ENCODE peak calls at places on chromosome 5, in nine cellular contexts. J is mucosa of descending colon; K is CD4-positive, CD25-positive, alpha-beta regulatory T cell; Y is transverse colon; P is AG10803; B is lung; C is adipocyte; M is CD8-positive, alpha-beta T cell; I is brain microvascular endothelial cell. Q is an unnamed sample.

GRCh38 chr5:113156271-113156878 is 179.8 kb downstream of the DCP2 start:
- DNase-seq in J (no peak), K (no peak), Y (no peak), P (no peak), B (no peak), C (no peak), M (no peak), I (no peak), Q (no peak)

GRCh38 chr5:68067353-68067752 is 148.2 kb upstream of the PIK3R1 start:
- DNase-seq in J (no peak), K (no peak), Y (no peak), P (peak; percentile 41), B (no peak), C (no peak), M (no peak), I (no peak), Q (no peak)

GRCh38 chr5:170565077-170565476 is 61.3 kb downstream of the KCNIP1 start:
- DNase-seq in J (no peak), K (no peak), Y (no peak), P (no peak), B (no peak), C (no peak), M (no peak), I (no peak), Q (no peak)

GRCh38 chr5:38783011-38783551 is 62.7 kb upstream of the OSMR start:
- DNase-seq in J (peak; percentile 9), K (no peak), Y (no peak), P (peak; percentile 99), B (no peak), C (peak; percentile 95), M (no peak), I (peak; percentile 93), Q (no peak)

GRCh38 chr5:137201876-137202275 is 297.2 kb downstream of the SPOCK1 start:
- DNase-seq in J (peak; percentile 1), K (no peak), Y (no peak), P (peak; percentile 92), B (no peak), C (peak; percentile 91), M (no peak), I (peak; percentile 14), Q (no peak)

GRCh38 chr5:112742424-112742823 is 4.7 kb downstream of the APC start:
- DNase-seq in J (no peak), K (no peak), Y (no peak), P (no peak), B (no peak), C (no peak), M (no peak), I (no peak), Q (no peak)

GRCh38 chr5:78636682-78637081 is 11.9 kb downstream of the LHFPL2 start:
- DNase-seq in J (no peak), K (no peak), Y (no peak), P (no peak), B (no peak), C (no peak), M (no peak), I (no peak), Q (no peak)

GRCh38 chr5:76927961-76928360 is 24.9 kb upstream of the CRHBP start:
- DNase-seq in J (no peak), K (no peak), Y (no peak), P (no peak), B (no peak), C (no peak), M (no peak), I (no peak), Q (no peak)

GRCh38 chr5:126600631-126601511 is at the start of gene PHAX:
- DNase-seq in J (peak; percentile 85), K (peak; percentile 85), Y (peak; percentile 86), P (peak; percentile 77), B (peak; percentile 71), C (peak; percentile 94), M (peak; percentile 62), I (peak; percentile 68), Q (peak; percentile 95)

GRCh38 chr5:126610616-126611015 is 9.9 kb downstream of the PHAX start:
- DNase-seq in J (no peak), K (no peak), Y (no peak), P (no peak), B (no peak), C (no peak), M (no peak), I (no peak), Q (no peak)

GRCh38 chr5:126603402-126603991 is 2.8 kb downstream of the PHAX start:
- DNase-seq in J (no peak), K (no peak), Y (no peak), P (no peak), B (no peak), C (no peak), M (no peak), I (no peak), Q (no peak)

GRCh38 chr5:126610163-126610562 is 9.4 kb downstream of the PHAX start:
- DNase-seq in J (no peak), K (no peak), Y (no peak), P (no peak), B (no peak), C (no peak), M (no peak), I (no peak), Q (no peak)

DNA sequence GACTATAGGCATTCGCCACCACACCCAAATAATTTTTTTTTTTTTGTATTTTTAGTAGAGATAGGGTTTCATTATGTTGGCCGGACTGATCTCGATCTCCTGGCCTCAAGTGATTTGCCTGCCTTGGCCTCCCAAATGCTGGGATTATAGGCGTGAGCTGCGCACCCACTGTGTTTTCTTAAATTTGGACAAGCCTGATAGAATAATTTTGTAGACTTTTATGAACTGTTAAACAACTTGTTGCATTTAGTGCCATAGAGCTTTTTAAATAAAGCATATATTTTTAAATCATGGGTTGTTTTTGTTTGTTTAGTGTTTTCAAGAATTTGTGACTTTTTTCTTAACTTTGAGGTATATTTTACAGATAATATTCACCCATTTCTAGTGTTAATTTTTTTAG is 4.8 kb downstream of the PHAX start:
- DNase-seq in J (no peak), K (no peak), Y (no peak), P (no peak), B (no peak), C (no peak), M (no peak), I (no peak), Q (no peak)
- H3K4me3 ChIP-seq in J (no peak overlapping the region), K (peak overlapping the region; percentile 44), Y (no peak overlapping the region), P (no peak overlapping the region), B (no peak overlapping the region), C (no peak overlapping the region), M (no peak overlapping the region), I (no peak overlapping the region), Q (no peak overlapping the region)

GRCh38 chr5:179818746-179819295 is 1.9 kb upstream of the SQSTM1 start:
- DNase-seq in J (peak; percentile 96), K (peak; percentile 91), Y (peak; percentile 97), P (peak; percentile 90), B (peak; percentile 95), C (peak; percentile 97), M (peak; percentile 85), I (peak; percentile 89), Q (peak; percentile 98)

GRCh38 chr5:179815491-179816249 is 5.0 kb upstream of the SQSTM1 start:
- DNase-seq in J (peak; percentile 4), K (no peak), Y (no peak), P (no peak), B (no peak), C (no peak), M (no peak), I (no peak), Q (no peak)

GRCh38 chr5:179814090-179814489 is 6.6 kb upstream of the SQSTM1 start:
- DNase-seq in J (no peak), K (no peak), Y (no peak), P (no peak), B (no peak), C (no peak), M (no peak), I (no peak), Q (no peak)

GRCh38 chr5:179817071-179817840 is 3.4 kb upstream of the SQSTM1 start:
- DNase-seq in J (no peak), K (no peak), Y (no peak), P (no peak), B (no peak), C (no peak), M (no peak), I (no peak), Q (peak; percentile 89)

GRCh38 chr5:179816401-179817070 is 4.2 kb upstream of the SQSTM1 start:
- DNase-seq in J (peak; percentile 21), K (no peak), Y (no peak), P (no peak), B (no peak), C (no peak), M (no peak), I (no peak), Q (peak; percentile 80)
- H3K4me3 ChIP-seq in J (no peak overlapping the region), K (no peak overlapping the region), Y (peak overlapping the region; percentile 35), P (peak overlapping the region; percentile 37), B (peak overlapping the region; percentile 36), C (peak overlapping the region; percentile 56), M (no peak overlapping the region), I (peak overlapping the region; percentile 45), Q (peak overlapping the region; percentile 3)

GRCh38 chr5:132819468-132819867 is 6.4 kb downstream of the SOWAHA start:
- DNase-seq in J (peak; percentile 26), K (no peak), Y (no peak), P (no peak), B (no peak), C (no peak), M (no peak), I (no peak), Q (no peak)

GRCh38 chr5:132821350-132821749 is 8.2 kb downstream of the SOWAHA start:
- DNase-seq in J (no peak), K (no peak), Y (no peak), P (no peak), B (no peak), C (no peak), M (no peak), I (no peak), Q (no peak)

GRCh38 chr5:132822650-132823480 is 7.6 kb downstream of the SHROOM1 start:
- DNase-seq in J (no peak), K (no peak), Y (no peak), P (no peak), B (no peak), C (no peak), M (no peak), I (no peak), Q (no peak)

GRCh38 chr5:132821791-132822190 is 8.7 kb downstream of the SHROOM1 start:
- DNase-seq in J (no peak), K (no peak), Y (no peak), P (peak; percentile 50), B (no peak), C (peak; percentile 23), M (no peak), I (no peak), Q (no peak)

GRCh38 chr5:132820162-132820754 is 7.2 kb downstream of the SOWAHA start:
- DNase-seq in J (peak; percentile 99), K (peak; percentile 88), Y (peak; percentile 95), P (peak; percentile 88), B (peak; percentile 90), C (peak; percentile 96), M (peak; percentile 87), I (peak; percentile 92), Q (peak; percentile 95)
- H3K4me3 ChIP-seq in J (no peak overlapping the region), K (no peak overlapping the region), Y (no peak overlapping the region), P (no peak overlapping the region), B (no peak overlapping the region), C (no peak overlapping the region), M (peak overlapping the region; percentile 35), I (no peak overlapping the region), Q (peak overlapping the region; percentile 20)

GRCh38 chr5:172640822-172641358 is at the start of gene NEURL1B:
- DNase-seq in J (peak; percentile 88), K (peak; percentile 58), Y (peak; percentile 87), P (peak; percentile 43), B (no peak), C (peak; percentile 88), M (peak; percentile 5), I (no peak), Q (peak; percentile 73)

GRCh38 chr5:172641359-172642045 is 439 bp downstream of the NEURL1B start:
- DNase-seq in J (peak; percentile 44), K (peak; percentile 7), Y (no peak), P (no peak), B (no peak), C (no peak), M (no peak), I (no peak), Q (peak; percentile 56)

GRCh38 chr5:172642926-172643325 is 1.9 kb downstream of the NEURL1B start:
- DNase-seq in J (no peak), K (no peak), Y (no peak), P (no peak), B (no peak), C (no peak), M (no peak), I (no peak), Q (peak; percentile 42)

GRCh38 chr5:172642511-172642910 is 1.4 kb downstream of the NEURL1B start:
- DNase-seq in J (no peak), K (no peak), Y (no peak), P (no peak), B (no peak), C (no peak), M (no peak), I (no peak), Q (no peak)

DNA sequence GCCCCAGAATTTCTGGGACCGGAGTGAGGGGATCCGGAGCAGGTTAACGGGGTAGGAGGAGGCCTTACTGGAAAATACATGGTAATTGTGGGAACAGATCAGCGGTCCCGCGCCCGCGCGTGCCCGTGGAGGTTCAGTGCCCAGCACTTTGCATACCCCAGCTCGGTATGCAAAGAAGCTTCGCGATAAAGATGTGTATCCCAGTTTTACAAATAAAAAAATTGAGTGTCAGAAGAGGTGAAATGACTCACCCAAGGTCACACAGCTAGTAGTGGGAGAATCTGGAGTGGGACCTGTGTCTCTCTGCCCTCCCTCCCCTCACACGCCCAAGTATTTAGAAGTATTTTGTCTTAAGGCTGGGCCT is 965 bp downstream of the NEURL1B start:
- DNase-seq in J (no peak), K (no peak), Y (no peak), P (no peak), B (no peak), C (no peak), M (no peak), I (no peak), Q (no peak)
- H3K4me3 ChIP-seq in J (peak overlapping the region; percentile 80), K (no peak overlapping the region), Y (peak overlapping the region; percentile 76), P (peak overlapping the region; percentile 62), B (peak overlapping the region; percentile 68), C (no peak overlapping the region), M (no peak overlapping the region), I (no peak overlapping the region), Q (peak overlapping the region; percentile 50)

Q was measured in spleen.